ENCODE peak calls at places on chromosomes 5 and 9, in ten cellular contexts. Q, I, T, H, M, U, J, R, D and N are unnamed samples.

GRCh38 chr9:93224591-93224990 is 40.7 kb downstream of the WNK2 start:
- DNase-seq in J (no peak), H (peak), I (peak), D (no peak), T (no peak), M (no peak), U (no peak), R (no peak), Q (no peak), N (no peak)

GRCh38 chr5:154505567-154505966 is 27.5 kb upstream of the HAND1 start:
- DNase-seq in D (no peak), I (no peak), T (no peak), M (no peak), J (no peak), R (no peak), Q (peak), H (no peak), U (no peak), N (no peak)

GRCh38 chr9:33458444-33458843 is 11.1 kb upstream of the AQP3 start:
- DNase-seq in I (no peak), H (peak), D (peak), T (no peak), M (no peak), U (no peak), R (no peak), J (peak), Q (no peak), N (no peak)

GRCh38 chr5:33261305-33261704 is 179.5 kb upstream of the TARS1 start:
- DNase-seq in J (peak), I (no peak), U (no peak), D (no peak), H (no peak), Q (no peak), M (no peak), T (no peak), R (no peak), N (no peak)

GRCh38 chr5:2910401-2911175 is 159.1 kb upstream of the IRX2 start:
- DNase-seq in Q (no peak), D (no peak), H (no peak), T (no peak), I (no peak), R (no peak), U (no peak), M (no peak), J (no peak), N (no peak)

GRCh38 chr5:138538943-138539627 is 4.0 kb downstream of the ETF1 start:
- DNase-seq in Q (no peak), J (no peak), U (no peak), H (no peak), T (no peak), I (no peak), M (no peak), R (no peak), D (no peak), N (no peak)

GRCh38 chr5:41751867-41752266 is 118.4 kb downstream of the OXCT1 start:
- DNase-seq in M (no peak), D (no peak), I (no peak), T (no peak), H (no peak), R (no peak), Q (no peak), U (no peak), J (peak), N (no peak)

GRCh38 chr5:50929174-50929573 is 262.7 kb downstream of the PARP8 start:
- DNase-seq in I (no peak), H (no peak), J (no peak), U (no peak), D (no peak), R (no peak), M (no peak), T (no peak), Q (no peak), N (no peak)

GRCh38 chr5:1551913-1552312 is 28.2 kb upstream of the LPCAT1 start:
- DNase-seq in I (no peak), M (peak), J (no peak), R (peak), U (peak), H (no peak), Q (no peak), T (no peak), D (no peak), N (no peak)

DNA sequence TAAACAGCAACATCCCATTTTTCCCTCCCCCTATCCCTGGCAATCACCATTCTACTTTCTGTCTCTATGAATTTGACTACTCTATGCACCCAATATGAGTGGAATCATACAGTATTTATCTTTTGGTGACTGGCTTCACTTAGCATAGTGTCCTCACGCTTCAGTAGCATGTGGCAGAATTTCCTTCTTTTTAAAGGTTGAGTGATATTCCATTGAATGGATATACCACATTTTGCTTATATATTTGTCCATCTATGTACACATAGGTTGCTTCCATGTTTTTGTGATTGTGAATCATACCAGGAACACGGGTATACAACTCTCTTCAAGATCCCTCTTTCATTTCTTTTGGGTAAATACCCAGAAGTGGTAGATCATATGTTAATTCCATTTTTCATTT is 69.9 kb downstream of the CERT1 start:
- DNase-seq in M (no peak), T (no peak), J (no peak), I (no peak), Q (no peak), U (no peak), H (no peak), D (no peak), R (no peak), N (no peak)
- TF ChIP-seq POLR2A in M (no peak), T (no peak), J (no peak), I (no peak), Q (no peak), U (no peak), H (no peak), D (no peak), R (no peak), N (no peak)

GRCh38 chr5:143019157-143019556 is 249.0 kb downstream of the ARHGAP26 start:
- DNase-seq in I (no peak), H (no peak), U (no peak), R (no peak), M (no peak), T (no peak), D (no peak), Q (no peak), J (no peak), N (no peak)
- TF ChIP-seq POLR2A in I (no peak), H (no peak), U (no peak), R (no peak), M (no peak), T (no peak), D (no peak), Q (no peak), J (no peak), N (no peak)

DNA sequence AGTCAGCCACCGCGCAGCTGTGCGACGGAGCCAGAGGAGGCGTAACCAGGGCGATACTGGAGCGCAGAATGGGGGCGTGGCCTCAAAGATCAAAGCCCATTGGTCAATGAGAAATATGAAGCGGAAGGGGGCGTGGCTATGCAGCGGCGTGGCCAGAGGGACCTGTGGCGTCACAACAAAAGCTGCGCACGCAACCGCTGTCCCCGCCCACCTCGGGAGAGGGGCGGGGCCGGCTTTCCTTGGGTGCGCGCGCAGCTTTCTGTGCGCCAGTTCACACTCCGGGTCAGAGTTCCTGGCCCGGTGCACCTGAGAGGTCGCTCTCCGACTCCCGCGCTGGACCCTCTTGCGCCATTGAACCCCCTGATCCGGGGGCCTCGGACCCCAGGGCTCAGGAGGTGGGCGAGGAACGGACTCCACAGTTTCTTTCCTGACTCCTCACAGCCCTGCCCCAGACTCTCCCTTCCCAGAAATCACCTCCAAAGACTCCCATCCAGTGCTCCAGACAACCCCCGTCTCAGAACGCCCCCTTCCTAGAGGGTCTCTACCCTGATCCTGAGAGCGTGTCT is at the start of gene SWI5:
- DNase-seq in R (peak), M (peak), U (no peak), T (peak), J (peak), Q (peak), D (peak), I (peak), H (peak), N (peak)
- TF ChIP-seq POLR2A in R (peak), M (peak), U (peak), T (peak), J (no peak), Q (peak), D (peak), I (peak), H (peak), N (peak)

GRCh38 chr9:122930933-122931850 is at the start of gene ZBTB26:
- DNase-seq in Q (peak), J (peak), U (peak), I (peak), M (peak), T (peak), R (peak), H (peak), D (peak), N (peak)
- TF ChIP-seq POLR2A in Q (no peak), J (peak), U (peak), I (no peak), M (no peak), T (peak), R (no peak), H (peak), D (peak), N (peak)

DNA sequence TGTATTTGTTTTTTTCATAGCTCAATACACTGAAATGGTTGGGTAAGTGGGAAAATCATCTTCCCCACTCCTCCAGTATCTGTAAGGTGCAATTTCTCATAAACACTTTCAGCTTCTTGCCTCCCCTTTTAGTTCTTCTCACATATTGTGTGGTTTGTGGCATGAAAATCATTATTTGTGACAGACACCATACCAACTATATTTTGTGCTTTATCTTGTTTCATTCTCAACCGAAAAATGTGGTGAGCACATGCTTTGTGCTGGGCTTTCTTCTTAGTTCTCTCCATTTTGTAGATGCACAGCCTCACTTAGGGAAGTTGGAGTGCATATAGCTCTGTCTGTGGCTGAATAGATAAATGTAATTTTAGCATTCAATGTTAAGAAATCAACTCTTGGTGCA is 6.4 kb upstream of the ANXA2R start:
- DNase-seq in T (no peak), D (no peak), U (no peak), M (no peak), I (no peak), J (no peak), H (no peak), R (no peak), Q (no peak), N (no peak)
- TF ChIP-seq POLR2A in T (no peak), D (no peak), U (no peak), M (no peak), I (no peak), J (no peak), H (no peak), R (no peak), Q (no peak), N (no peak)

GRCh38 chr5:172881691-172882370 is 47.8 kb downstream of the ERGIC1 start:
- DNase-seq in D (no peak), R (no peak), T (no peak), M (no peak), J (peak), H (no peak), Q (no peak), I (no peak), U (no peak), N (no peak)

GRCh38 chr5:172886974-172887491 is 53.0 kb downstream of the ERGIC1 start:
- DNase-seq in U (no peak), Q (peak), J (peak), D (no peak), I (peak), T (peak), H (peak), R (peak), M (peak), N (peak)

GRCh38 chr5:172886396-172886932 is 52.4 kb downstream of the ERGIC1 start:
- DNase-seq in R (no peak), M (no peak), U (no peak), Q (no peak), H (no peak), T (no peak), I (no peak), J (no peak), D (no peak), N (no peak)

GRCh38 chr5:172887735-172888134 is 53.7 kb downstream of the ERGIC1 start:
- DNase-seq in J (peak), T (peak), U (no peak), M (peak), D (no peak), I (no peak), Q (no peak), H (no peak), R (no peak), N (peak)

DNA sequence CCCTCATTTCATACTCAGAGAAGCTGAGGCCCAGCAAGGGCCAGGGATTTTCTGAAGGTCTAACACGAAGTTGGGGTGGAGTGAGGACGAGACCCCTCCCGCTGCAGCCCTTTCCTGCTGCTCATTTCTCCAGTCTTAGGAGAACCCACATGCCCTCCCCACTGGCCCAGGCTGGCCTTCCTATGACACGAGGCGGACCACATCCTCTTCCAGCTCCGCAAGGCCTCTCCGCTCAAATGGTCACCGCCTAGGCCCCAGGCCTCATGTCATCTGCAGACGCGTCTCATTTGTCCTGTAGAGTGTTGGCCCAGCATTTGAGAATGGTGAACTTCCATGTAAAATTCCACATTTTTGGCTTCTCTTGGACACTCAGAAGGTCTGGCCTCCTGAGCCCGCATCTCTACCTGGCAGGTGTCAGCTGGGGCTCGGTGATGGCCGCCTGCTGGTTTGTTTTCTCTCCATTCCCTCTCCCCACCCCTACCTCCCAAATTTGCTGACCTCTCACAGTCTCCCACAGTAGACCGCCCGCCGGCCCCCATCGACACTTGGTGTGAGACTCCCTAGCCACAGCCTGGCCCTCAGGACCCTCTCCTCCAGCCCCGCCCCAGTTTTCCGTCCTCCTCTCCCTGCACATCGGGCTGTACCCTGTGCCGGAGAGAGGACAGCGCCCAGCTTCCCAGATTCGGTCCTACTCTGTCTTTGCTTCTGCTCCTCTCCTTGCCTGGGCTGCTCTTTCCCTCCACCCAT is 51.7 kb downstream of the ERGIC1 start:
- DNase-seq in I (no peak), J (no peak), D (no peak), U (no peak), M (no peak), Q (no peak), H (no peak), T (no peak), R (no peak), N (peak)
- TF ChIP-seq POLR2A in I (no peak), J (no peak), D (no peak), U (no peak), M (no peak), Q (no peak), H (no peak), T (no peak), R (no peak), N (no peak)

GRCh38 chr9:128080218-128080617 is 12.2 kb downstream of the SLC25A25 start:
- DNase-seq in Q (no peak), J (no peak), I (no peak), H (no peak), T (no peak), D (no peak), U (no peak), M (no peak), R (no peak), N (no peak)

GRCh38 chr9:128082173-128082572 is 14.1 kb downstream of the SLC25A25 start:
- DNase-seq in Q (no peak), U (no peak), J (no peak), H (no peak), D (no peak), I (no peak), T (no peak), M (no peak), R (peak), N (no peak)

GRCh38 chr9:128081052-128081451 is 13.0 kb downstream of the SLC25A25 start:
- DNase-seq in T (no peak), J (peak), Q (no peak), I (no peak), H (no peak), R (no peak), D (no peak), U (no peak), M (peak), N (peak)

GRCh38 chr9:128077847-128078503 is 9.9 kb downstream of the SLC25A25 start:
- DNase-seq in T (no peak), R (no peak), I (no peak), Q (no peak), H (no peak), U (no peak), M (no peak), J (no peak), D (no peak), N (no peak)

GRCh38 chr9:128078504-128079434 is 10.7 kb downstream of the SLC25A25 start:
- DNase-seq in M (no peak), D (peak), U (no peak), T (peak), R (no peak), I (no peak), J (peak), H (no peak), Q (no peak), N (no peak)
- TF ChIP-seq POLR2A in M (no peak), D (no peak), U (peak), T (no peak), R (no peak), I (no peak), J (no peak), H (no peak), Q (no peak), N (no peak)